ENCODE peak calls at places on chromosomes 13 and 19, in four cellular contexts. One of them, this sample, is unnamed.

GRCh38 chr13:51520524-51520923 is 63.7 kb upstream of the WDFY2 start:
- DNase-seq in suprapubic skin: no peak
- DNase-seq in HepG2: peak; percentile 63
- DNase-seq in ovary: no peak
- DNase-seq in this sample: no peak

GRCh38 chr19:14023404-14024235 is 4.3 kb upstream of the RLN3 start:
- DNase-seq in suprapubic skin: no peak
- DNase-seq in HepG2: peak; percentile 85
- DNase-seq in ovary: no peak
- DNase-seq in this sample: no peak

GRCh38 chr19:58474291-58474996 is 1.7 kb upstream of the ZNF446 start:
- DNase-seq in suprapubic skin: no peak
- DNase-seq in HepG2: no peak
- DNase-seq in ovary: no peak
- DNase-seq in this sample: no peak

GRCh38 chr19:30082611-30083010 is 140.6 kb downstream of the URI1 start:
- DNase-seq in suprapubic skin: no peak
- DNase-seq in HepG2: no peak
- DNase-seq in ovary: no peak
- DNase-seq in this sample: no peak

GRCh38 chr19:43503501-43504425 is 783 bp downstream of the PHLDB3 start:
- DNase-seq in suprapubic skin: peak; percentile 98
- DNase-seq in HepG2: peak; percentile 90
- DNase-seq in ovary: peak; percentile 99
- DNase-seq in this sample: peak; percentile 98

GRCh38 chr13:34416833-34417425 is 525.1 kb upstream of the NBEA start:
- DNase-seq in suprapubic skin: peak; percentile 67
- DNase-seq in HepG2: no peak
- DNase-seq in ovary: peak; percentile 59
- DNase-seq in this sample: peak; percentile 80

GRCh38 chr19:16544468-16545231 is 2.4 kb upstream of the CHERP start:
- DNase-seq in suprapubic skin: no peak
- DNase-seq in HepG2: no peak
- DNase-seq in ovary: no peak
- DNase-seq in this sample: no peak

GRCh38 chr13:51524312-51524711 is 60.0 kb upstream of the WDFY2 start:
- DNase-seq in suprapubic skin: no peak
- DNase-seq in HepG2: peak; percentile 95
- DNase-seq in ovary: no peak
- DNase-seq in this sample: no peak

GRCh38 chr13:105918842-105919741 is 616.4 kb downstream of the EFNB2 start:
- DNase-seq in suprapubic skin: no peak
- DNase-seq in HepG2: peak; percentile 3
- DNase-seq in ovary: no peak
- DNase-seq in this sample: no peak

GRCh38 chr13:37869506-37869755 is 141 bp downstream of the TRPC4 start:
- DNase-seq in suprapubic skin: no peak
- DNase-seq in HepG2: no peak
- DNase-seq in ovary: no peak
- DNase-seq in this sample: no peak

GRCh38 chr19:40605201-40605971 is 4.2 kb downstream of the LTBP4 start:
- DNase-seq in suprapubic skin: peak; percentile 90
- DNase-seq in HepG2: peak; percentile 22
- DNase-seq in ovary: peak; percentile 85
- DNase-seq in this sample: peak; percentile 86

DNA sequence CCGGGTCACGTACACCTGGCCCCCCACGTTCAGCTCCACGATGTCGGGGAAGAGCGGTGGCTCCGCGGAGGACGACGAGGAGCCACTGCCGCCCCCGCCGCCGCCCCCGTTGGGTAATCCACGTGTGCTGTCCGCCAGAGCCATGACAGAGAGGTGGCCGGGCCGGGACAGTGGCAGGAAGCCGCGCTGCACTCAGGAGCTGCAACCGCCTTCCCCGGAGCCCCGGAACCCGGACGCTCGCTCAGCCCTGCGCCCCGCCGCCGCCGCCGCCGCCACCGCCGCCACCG is 257 bp downstream of the KCTD12 start:
- DNase-seq in suprapubic skin: peak; percentile 73
- DNase-seq in HepG2: no peak
- DNase-seq in ovary: no peak
- DNase-seq in this sample: no peak
- H3K27ac ChIP-seq in suprapubic skin: peak overlapping the region; percentile 97
- H3K27ac ChIP-seq in HepG2: no peak overlapping the region
- H3K27ac ChIP-seq in ovary: peak overlapping the region; percentile 73
- H3K27ac ChIP-seq in this sample: peak overlapping the region; percentile 89

GRCh38 chr19:48954011-48954594 is 572 bp upstream of the BAX start:
- DNase-seq in suprapubic skin: no peak
- DNase-seq in HepG2: no peak
- DNase-seq in ovary: no peak
- DNase-seq in this sample: no peak

GRCh38 chr19:48955308-48955958 is 758 bp downstream of the BAX start:
- DNase-seq in suprapubic skin: no peak
- DNase-seq in HepG2: no peak
- DNase-seq in ovary: no peak
- DNase-seq in this sample: no peak

GRCh38 chr19:48958006-48958405 is 3.3 kb downstream of the BAX start:
- DNase-seq in suprapubic skin: no peak
- DNase-seq in HepG2: no peak
- DNase-seq in ovary: no peak
- DNase-seq in this sample: no peak

GRCh38 chr19:48950830-48951519 is 3.7 kb upstream of the BAX start:
- DNase-seq in suprapubic skin: no peak
- DNase-seq in HepG2: no peak
- DNase-seq in ovary: no peak
- DNase-seq in this sample: no peak

GRCh38 chr19:48954595-48955307 is at the start of gene BAX:
- DNase-seq in suprapubic skin: peak; percentile 96
- DNase-seq in HepG2: peak; percentile 96
- DNase-seq in ovary: peak; percentile 98
- DNase-seq in this sample: peak; percentile 99
- TF ChIP-seq EP300 in suprapubic skin: no peak
- TF ChIP-seq EP300 in HepG2: peak; percentile 25
- TF ChIP-seq EP300 in ovary: peak; percentile 24
- TF ChIP-seq EP300 in this sample: no peak

GRCh38 chr13:85806553-85807175 is 7.4 kb upstream of the SLITRK6 start:
- DNase-seq in suprapubic skin: no peak
- DNase-seq in HepG2: peak; percentile 41
- DNase-seq in ovary: no peak
- DNase-seq in this sample: no peak
- TF ChIP-seq CTCF in suprapubic skin: peak; percentile 31
- TF ChIP-seq CTCF in HepG2: peak; percentile 49
- TF ChIP-seq CTCF in ovary: no peak
- TF ChIP-seq CTCF in this sample: peak; percentile 48

GRCh38 chr19:47049307-47049700 is 880 bp upstream of the TMEM160 start:
- DNase-seq in suprapubic skin: no peak
- DNase-seq in HepG2: no peak
- DNase-seq in ovary: no peak
- DNase-seq in this sample: no peak
- H3K27ac ChIP-seq in suprapubic skin: no peak overlapping the region
- H3K27ac ChIP-seq in HepG2: no peak overlapping the region
- H3K27ac ChIP-seq in ovary: no peak overlapping the region
- H3K27ac ChIP-seq in this sample: peak overlapping the region; percentile 27

DNA sequence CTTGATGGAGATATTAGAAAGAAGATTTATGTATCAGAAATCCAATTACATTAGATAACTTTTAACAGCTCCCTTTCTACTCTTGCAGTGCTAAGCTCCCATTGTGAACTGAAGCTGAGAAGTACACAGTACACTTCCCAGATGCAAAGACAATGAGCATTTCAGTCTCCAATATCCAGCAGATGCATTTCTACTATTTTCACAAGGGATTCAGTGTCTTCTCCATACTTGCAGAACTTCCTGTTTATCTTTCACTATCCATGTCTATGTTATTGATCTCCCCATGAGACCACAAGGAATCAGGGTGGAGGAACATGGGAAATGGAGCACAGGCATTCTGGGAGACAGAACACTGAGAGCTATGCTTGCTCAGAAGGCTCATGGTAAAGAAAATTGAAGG is 207.5 kb downstream of the ENOX1 start:
- DNase-seq in suprapubic skin: no peak
- DNase-seq in HepG2: no peak
- DNase-seq in ovary: no peak
- DNase-seq in this sample: no peak
- TF ChIP-seq EP300 in suprapubic skin: no peak
- TF ChIP-seq EP300 in HepG2: no peak
- TF ChIP-seq EP300 in ovary: no peak
- TF ChIP-seq EP300 in this sample: no peak

GRCh38 chr19:5864725-5865486 is 5.4 kb downstream of the FUT5 start:
- DNase-seq in suprapubic skin: no peak
- DNase-seq in HepG2: no peak
- DNase-seq in ovary: no peak
- DNase-seq in this sample: no peak
- TF ChIP-seq CTCF in suprapubic skin: peak; percentile 9
- TF ChIP-seq CTCF in HepG2: no peak
- TF ChIP-seq CTCF in ovary: no peak
- TF ChIP-seq CTCF in this sample: no peak